ENCODE peak calls at places on chromosomes 5 and 9, in four cellular contexts. R, O, Z and V are unnamed samples.

GRCh38 chr5:22693125-22693524 is 160.0 kb downstream of the CDH12 start:
- DNase-seq in R (no peak), O (no peak), Z (no peak), V (no peak)

GRCh38 chr9:92917176-92917800 is 30.0 kb upstream of the FGD3 start:
- DNase-seq in R (no peak), O (no peak), Z (no peak), V (no peak)

GRCh38 chr9:81680506-81680905 is 8.8 kb downstream of the TLE1 start:
- DNase-seq in R (no peak), O (no peak), Z (no peak), V (no peak)

GRCh38 chr9:38374847-38375571 is 17.5 kb upstream of the ALDH1B1 start:
- DNase-seq in R (no peak), O (no peak), Z (no peak), V (no peak)

GRCh38 chr9:134410078-134410834 is 84.0 kb downstream of the RXRA start:
- DNase-seq in R (no peak), O (no peak), Z (no peak), V (no peak)

GRCh38 chr5:151095341-151096000 is 14.6 kb upstream of the TNIP1 start:
- DNase-seq in R (no peak), O (no peak), Z (no peak), V (peak)

GRCh38 chr5:174984863-174985262 is 260.5 kb downstream of the MSX2 start:
- DNase-seq in R (no peak), O (no peak), Z (no peak), V (no peak)

GRCh38 chr9:86801246-86801645 is 146.1 kb downstream of the GAS1 start:
- DNase-seq in R (peak), O (no peak), Z (no peak), V (peak)

GRCh38 chr5:95973793-95974325 is 12.2 kb upstream of the ELL2 start:
- DNase-seq in R (no peak), O (no peak), Z (no peak), V (no peak)

GRCh38 chr5:175693746-175694145 is 35.9 kb downstream of the HRH2 start:
- DNase-seq in R (no peak), O (no peak), Z (no peak), V (no peak)

GRCh38 chr9:23826120-23826629 is at the start of gene ELAVL2:
- DNase-seq in R (peak), O (no peak), Z (peak), V (no peak)

GRCh38 chr5:150107909-150108447 is 21.6 kb upstream of the CSF1R start:
- DNase-seq in R (no peak), O (no peak), Z (no peak), V (no peak)

GRCh38 chr5:399296-400281 is 43.4 kb upstream of the EXOC3 start:
- DNase-seq in R (peak), O (no peak), Z (no peak), V (peak)

GRCh38 chr9:135802876-135803419 is 101.0 kb downstream of the KCNT1 start:
- DNase-seq in R (no peak), O (no peak), Z (no peak), V (peak)

GRCh38 chr5:98497391-98497790 is 276.1 kb upstream of the RGMB start:
- DNase-seq in R (no peak), O (no peak), Z (no peak), V (no peak)

GRCh38 chr5:133232911-133233310 is 181.1 kb downstream of the HSPA4 start:
- DNase-seq in R (no peak), O (no peak), Z (no peak), V (no peak)

GRCh38 chr9:10534863-10535262 is 77.9 kb downstream of the PTPRD start:
- DNase-seq in R (no peak), O (no peak), Z (no peak), V (no peak)

GRCh38 chr5:154410786-154411185 is 35.0 kb upstream of the SAP30L start:
- DNase-seq in R (no peak), O (no peak), Z (no peak), V (no peak)

GRCh38 chr9:97501177-97501971 is at the start of gene TMOD1:
- DNase-seq in R (peak), O (peak), Z (peak), V (peak)

GRCh38 chr9:127684576-127684975 is 22.2 kb upstream of the CFAP157 start:
- DNase-seq in R (no peak), O (no peak), Z (peak), V (peak)

GRCh38 chr9:95167998-95168397 is 149.5 kb downstream of the FANCC start:
- DNase-seq in R (peak), O (peak), Z (peak), V (peak)

GRCh38 chr5:5342784-5343183 is 79.7 kb upstream of the ICE1 start:
- DNase-seq in R (no peak), O (no peak), Z (peak), V (no peak)

GRCh38 chr5:157566902-157567489 is 8.6 kb downstream of the ADAM19 start:
- DNase-seq in R (no peak), O (no peak), Z (no peak), V (no peak)

GRCh38 chr9:37987467-37987981 is 81.5 kb downstream of the SHB start:
- DNase-seq in R (no peak), O (no peak), Z (no peak), V (no peak)

GRCh38 chr5:42912184-42912766 is 100.6 kb upstream of the SELENOP start:
- DNase-seq in R (peak), O (peak), Z (peak), V (peak)

GRCh38 chr5:33938507-33938796 is 2.3 kb downstream of the RXFP3 start:
- DNase-seq in R (no peak), O (no peak), Z (no peak), V (no peak)

GRCh38 chr5:34499001-34499734 is 157.0 kb upstream of the RAI14 start:
- DNase-seq in R (no peak), O (no peak), Z (no peak), V (peak)

GRCh38 chr5:101047181-101047580 is 144.1 kb upstream of the ST8SIA4 start:
- DNase-seq in R (no peak), O (no peak), Z (no peak), V (no peak)

GRCh38 chr5:157273131-157273556 is 7.2 kb downstream of the CYFIP2 start:
- DNase-seq in R (no peak), O (no peak), Z (no peak), V (no peak)

GRCh38 chr5:6634327-6634713 is 1.1 kb downstream of the SRD5A1 start:
- DNase-seq in R (peak), O (no peak), Z (peak), V (no peak)

GRCh38 chr9:130946778-130947617 is 8.0 kb upstream of the FIBCD1 start:
- DNase-seq in R (no peak), O (no peak), Z (no peak), V (peak)

GRCh38 chr9:95552814-95553546 is 36.2 kb upstream of the PTCH1 start:
- DNase-seq in R (peak), O (no peak), Z (no peak), V (no peak)

GRCh38 chr9:98839724-98840123 is 32.3 kb downstream of the GALNT12 start:
- DNase-seq in R (peak), O (no peak), Z (no peak), V (no peak)

GRCh38 chr5:109041319-109041718 is 293.6 kb downstream of the FER start:
- DNase-seq in R (no peak), O (no peak), Z (no peak), V (no peak)

GRCh38 chr9:4382722-4383317 is 83.0 kb upstream of the GLIS3 start:
- DNase-seq in R (peak), O (no peak), Z (peak), V (no peak)

GRCh38 chr9:119216891-119217290 is 152.3 kb downstream of the BRINP1 start:
- DNase-seq in R (no peak), O (no peak), Z (no peak), V (peak)

GRCh38 chr5:180366303-180366702 is 13.2 kb upstream of the GFPT2 start:
- DNase-seq in R (no peak), O (no peak), Z (no peak), V (peak)

GRCh38 chr9:131024978-131025868 is 16.2 kb downstream of the LAMC3 start:
- DNase-seq in R (no peak), O (no peak), Z (no peak), V (no peak)